ENCODE peak calls at places on chromosomes 1 and 21, in four cellular contexts. P is colonic mucosa, H is left ventricle myocardium inferior, U is dorsolateral prefrontal cortex. F is an unnamed sample.
A peak's percentile ranks its signal among the peaks of the same experiment; 100 is the strongest.

GRCh38 chr1:62180649-62181048 is 14.0 kb upstream of the L1TD1 start:
- DNase-seq in P (peak; percentile 63), H (no peak), U (no peak), F (peak; percentile 18)

GRCh38 chr1:154593390-154593789 is 14.6 kb downstream of the ADAR start:
- DNase-seq in P (no peak), H (no peak), U (no peak), F (no peak)

GRCh38 chr1:25487628-25488027 is 55.8 kb upstream of the LDLRAP1 start:
- DNase-seq in P (no peak), H (no peak), U (no peak), F (no peak)

GRCh38 chr1:89151021-89151420 is 24.8 kb downstream of the GBP7 start:
- DNase-seq in P (no peak), H (no peak), U (no peak), F (no peak)

GRCh38 chr21:45542242-45542666 is at the start of gene SLC19A1:
- DNase-seq in P (peak; percentile 60), H (peak; percentile 76), U (peak; percentile 30), F (peak; percentile 49)

GRCh38 chr1:159960721-159961381 is 6.8 kb upstream of the SLAMF9 start:
- DNase-seq in P (peak; percentile 81), H (peak; percentile 33), U (no peak), F (peak; percentile 30)

GRCh38 chr1:222048030-222048632 is 306.2 kb upstream of the DUSP10 start:
- DNase-seq in P (no peak), H (no peak), U (no peak), F (no peak)

GRCh38 chr1:121516279-121516967 is 331.6 kb downstream of the SRGAP2C start:
- DNase-seq in P (peak; percentile 18), H (peak; percentile 20), U (no peak), F (no peak)

GRCh38 chr1:88036345-88036999 is 647.6 kb upstream of the PKN2 start:
- DNase-seq in P (no peak), H (no peak), U (no peak), F (no peak)

GRCh38 chr1:110617116-110617515 is 11.0 kb upstream of the KCNA2 start:
- DNase-seq in P (no peak), H (no peak), U (no peak), F (no peak)

GRCh38 chr1:151990856-151991198 is 2.8 kb downstream of the S100A10 start:
- DNase-seq in P (peak; percentile 87), H (no peak), U (no peak), F (peak; percentile 79)
- H3K4me3 ChIP-seq in P (peak overlapping the region; percentile 91), H (peak overlapping the region; percentile 94), U (no peak overlapping the region), F (no peak overlapping the region)

DNA sequence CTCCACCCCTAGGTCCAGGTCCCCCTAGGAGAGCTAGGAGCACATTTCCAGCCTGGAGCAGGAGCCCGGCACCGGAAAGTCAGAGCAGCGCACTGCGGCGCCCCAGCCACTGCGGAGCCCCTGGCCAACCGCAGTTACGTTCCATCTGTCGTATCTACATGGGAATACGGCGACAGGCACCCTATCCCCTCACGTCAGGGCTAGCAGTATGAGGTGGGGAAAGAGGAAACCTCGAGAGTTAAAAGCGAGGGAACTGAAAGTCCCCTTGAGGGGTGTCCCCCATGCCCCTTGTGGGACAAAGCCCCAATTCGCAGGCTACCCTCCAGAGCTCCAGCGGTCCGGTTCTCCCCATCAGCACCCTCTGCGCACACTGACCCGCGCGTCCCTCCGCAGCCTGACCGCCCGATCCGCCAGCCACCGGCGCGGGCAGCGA is 995 bp downstream of the COLGALT2 start:
- DNase-seq in P (no peak), H (peak; percentile 57), U (peak; percentile 59), F (no peak)
- TF ChIP-seq CTCF in P (no peak), H (no peak), U (no peak), F (no peak)

DNA sequence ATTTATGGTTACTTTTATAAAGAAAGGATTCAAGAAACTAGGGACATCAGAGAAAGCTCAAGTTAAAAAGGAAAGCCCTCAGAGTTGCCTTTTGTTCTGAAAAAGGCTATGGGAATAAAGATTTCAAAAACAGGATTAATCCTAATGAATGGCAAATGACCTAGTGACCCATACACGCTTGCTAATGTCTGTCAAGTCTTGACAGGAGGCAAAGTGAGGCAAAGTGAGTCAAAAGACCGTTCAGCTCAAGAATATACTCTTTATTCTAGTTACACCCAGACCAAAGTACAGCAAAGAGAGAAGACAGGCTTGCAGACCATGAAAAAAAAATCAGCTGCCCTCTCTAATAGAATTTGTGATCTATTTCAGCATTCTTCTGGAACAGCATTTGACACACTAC is 3.5 kb downstream of the ZNF436 start:
- DNase-seq in P (no peak), H (no peak), U (no peak), F (no peak)
- H3K4me3 ChIP-seq in P (no peak overlapping the region), H (peak overlapping the region; percentile 88), U (no peak overlapping the region), F (peak overlapping the region; percentile 88)

DNA sequence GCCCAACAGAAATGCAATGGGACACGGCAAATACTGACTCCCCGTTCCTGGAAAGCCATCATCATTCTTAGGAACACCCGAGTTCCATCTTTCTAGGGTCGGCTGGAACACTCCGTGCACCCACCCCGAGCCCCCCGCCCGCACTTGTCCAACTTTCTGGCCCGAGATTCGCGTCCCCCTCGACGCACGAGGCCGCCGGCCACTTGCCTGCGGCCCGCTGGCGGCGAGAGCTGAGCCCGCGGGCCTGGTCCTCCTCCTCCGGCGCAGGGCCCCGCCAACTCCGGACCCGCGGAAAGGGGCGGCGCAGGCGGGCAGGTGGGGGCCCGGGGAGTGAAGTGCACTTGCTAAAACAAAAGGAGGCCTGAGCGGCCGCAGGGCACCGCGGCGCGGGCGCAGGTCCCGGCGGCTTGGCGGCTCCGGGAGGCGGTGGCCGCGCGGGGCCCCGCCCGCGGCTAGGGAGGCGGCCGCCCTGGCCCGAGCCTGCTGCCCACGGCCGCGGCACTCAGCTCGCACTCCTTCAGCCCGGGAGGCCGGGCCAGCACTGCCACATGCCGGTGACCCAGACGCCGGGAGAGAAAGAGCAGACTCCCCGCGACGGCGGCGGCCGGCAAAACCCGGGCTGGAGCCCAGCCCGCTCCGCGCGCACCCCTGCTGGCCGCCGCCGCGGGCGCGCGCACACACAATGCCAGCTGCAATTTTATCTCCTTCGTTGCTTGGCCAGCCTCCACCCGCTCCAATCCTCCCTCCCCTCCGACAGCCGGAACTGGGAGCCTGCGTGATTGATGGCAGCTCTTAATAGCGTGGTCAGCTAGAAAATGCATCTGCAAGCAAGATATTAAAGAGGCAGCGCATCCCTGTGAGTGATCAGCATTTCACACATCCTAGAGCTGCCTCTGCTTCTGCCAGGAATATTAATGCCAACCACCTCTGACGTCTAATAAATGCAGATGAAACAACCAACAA is 114.3 kb downstream of the RERE start:
- DNase-seq in P (peak; percentile 91), H (peak; percentile 93), U (peak; percentile 91), F (peak; percentile 89)
- TF ChIP-seq CTCF in P (no peak), H (peak; percentile 36), U (peak; percentile 16), F (peak; percentile 69)

GRCh38 chr1:178241837-178242236 is 147.9 kb downstream of the RASAL2 start:
- DNase-seq in P (no peak), H (no peak), U (no peak), F (no peak)

GRCh38 chr1:178238722-178239510 is 145.0 kb downstream of the RASAL2 start:
- DNase-seq in P (no peak), H (no peak), U (no peak), F (no peak)

GRCh38 chr1:178243890-178244289 is 150.0 kb downstream of the RASAL2 start:
- DNase-seq in P (no peak), H (no peak), U (no peak), F (no peak)

GRCh38 chr1:178243119-178243518 is 149.2 kb downstream of the RASAL2 start:
- DNase-seq in P (no peak), H (no peak), U (no peak), F (no peak)

DNA sequence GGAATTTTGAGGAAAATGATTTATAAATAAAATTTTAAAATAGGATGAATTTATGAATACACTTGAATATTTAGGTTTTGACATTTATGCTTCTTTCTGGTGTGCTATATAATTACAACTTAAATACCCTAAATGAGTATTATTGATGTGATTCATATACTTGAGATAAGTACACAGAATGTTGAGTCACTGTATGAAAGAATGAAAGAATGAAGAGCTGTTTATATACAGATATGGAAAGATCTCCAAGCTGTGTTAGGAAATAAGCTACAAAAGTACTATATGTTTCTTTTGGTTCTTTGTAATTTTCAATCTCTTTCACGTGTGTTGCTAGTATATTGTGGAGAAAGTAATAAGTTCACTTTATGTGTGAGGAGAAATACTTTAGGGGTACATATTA is 147.2 kb downstream of the RASAL2 start:
- DNase-seq in P (no peak), H (no peak), U (no peak), F (no peak)
- H3K4me3 ChIP-seq in P (no peak overlapping the region), H (no peak overlapping the region), U (no peak overlapping the region), F (no peak overlapping the region)

DNA sequence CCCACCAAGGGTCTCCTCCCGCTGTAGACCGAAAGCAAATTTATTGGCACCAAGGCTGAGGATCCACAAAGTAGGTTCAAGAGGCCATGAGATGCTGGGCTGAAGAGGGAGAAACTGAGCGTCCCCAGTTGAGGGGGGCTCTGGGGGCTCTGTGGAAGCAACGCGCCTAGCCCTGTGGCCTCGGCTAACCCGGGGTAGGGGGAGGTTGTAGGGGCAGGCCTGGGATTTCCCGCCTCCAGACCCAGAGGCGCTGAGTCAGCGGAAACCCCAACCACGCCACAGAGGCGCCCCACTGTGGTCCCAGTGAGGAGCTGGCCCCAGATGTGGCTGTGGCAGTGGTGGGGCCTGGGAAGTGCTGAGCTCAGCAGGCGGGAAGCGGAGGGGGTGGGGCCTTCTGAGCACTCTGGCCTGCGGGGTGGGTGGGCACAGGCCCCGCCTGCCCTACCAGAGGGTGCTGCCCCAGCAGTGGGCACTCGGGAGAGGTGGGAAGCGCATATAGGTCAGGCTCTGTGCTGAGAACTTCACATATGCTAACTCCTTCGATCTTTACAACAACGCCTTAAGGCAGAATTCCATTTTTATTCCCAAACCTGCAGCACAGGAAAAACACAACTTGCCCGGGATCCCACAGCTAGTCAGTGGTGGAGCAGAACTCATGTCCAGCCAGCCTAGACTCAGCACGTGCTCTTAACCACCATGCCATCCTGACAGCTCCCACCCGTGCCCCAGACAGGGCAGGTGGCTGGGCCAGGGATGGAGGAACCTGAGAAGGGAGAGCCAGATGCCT is 1.5 kb upstream of the COL16A1 start:
- DNase-seq in P (peak; percentile 62), H (peak; percentile 54), U (peak; percentile 58), F (peak; percentile 19)
- TF ChIP-seq CTCF in P (no peak), H (peak; percentile 26), U (peak; percentile 61), F (no peak)

DNA sequence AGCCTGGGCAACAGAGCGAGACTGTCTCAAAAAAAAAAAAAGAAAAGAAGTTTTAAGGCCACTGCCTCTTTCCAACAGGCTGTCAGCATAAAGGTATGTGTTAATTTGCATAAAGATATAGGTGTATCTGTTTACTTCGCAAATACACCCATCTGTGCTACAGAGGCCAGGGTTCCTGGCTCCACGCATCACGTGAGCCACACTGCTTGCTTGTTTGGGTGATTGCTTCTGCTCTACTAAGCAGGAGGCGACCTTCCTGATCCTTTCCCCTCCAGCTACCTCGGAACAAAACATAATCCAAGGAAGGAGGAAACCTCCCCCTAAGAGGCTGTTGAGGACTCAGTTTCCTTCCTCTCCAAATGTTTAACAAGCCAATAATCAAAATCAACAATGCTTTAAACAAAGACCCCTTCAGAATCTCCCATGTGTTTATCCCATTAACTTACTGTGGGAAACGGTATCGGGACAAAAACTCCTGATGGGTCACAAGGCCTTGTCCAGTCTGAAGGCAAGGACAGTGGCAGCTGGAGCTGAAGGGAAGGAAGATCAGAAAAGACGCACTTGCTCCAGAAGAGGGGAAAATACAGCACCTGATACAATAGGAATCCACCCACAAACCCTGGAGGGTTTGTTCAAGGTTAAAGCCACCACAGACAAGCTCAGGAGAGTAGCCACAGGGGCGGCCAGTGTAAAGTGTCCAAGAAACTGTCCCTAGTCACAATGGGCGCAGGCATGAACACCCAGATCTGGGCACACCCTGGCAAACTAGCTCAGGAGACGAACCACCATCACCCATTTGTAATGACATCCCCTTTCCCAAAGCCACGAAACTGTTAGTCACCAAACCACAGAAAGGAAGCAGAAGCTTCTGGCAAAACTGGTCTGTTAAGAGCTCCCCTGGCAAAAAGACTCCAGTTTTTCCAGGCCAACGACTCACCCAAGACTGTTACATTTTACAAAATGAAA is 17.2 kb downstream of the CTNNBIP1 start:
- DNase-seq in P (no peak), H (no peak), U (no peak), F (peak; percentile 63)
- H3K4me3 ChIP-seq in P (no peak overlapping the region), H (no peak overlapping the region), U (no peak overlapping the region), F (no peak overlapping the region)

F was measured in prostate gland.